ENCODE peak calls at places on chromosomes 12 and 14, in nine cellular contexts. One of them, this sample, is unnamed.

GRCh38 chr12:530871-531270 is 71.1 kb downstream of the B4GALNT3 start:
- DNase-seq in MM.1S: no peak
- DNase-seq in GM23338: no peak
- DNase-seq in PC-3: no peak
- DNase-seq in HCT116: no peak
- DNase-seq in SK-N-SH: no peak
- DNase-seq in neural progenitor cell: no peak
- DNase-seq in GM23248: no peak
- DNase-seq in hepatocyte: no peak
- DNase-seq in this sample: no peak

GRCh38 chr14:95348395-95349080 is 28.8 kb upstream of the CLMN start:
- DNase-seq in MM.1S: no peak
- DNase-seq in GM23338: peak
- DNase-seq in PC-3: no peak
- DNase-seq in HCT116: no peak
- DNase-seq in SK-N-SH: no peak
- DNase-seq in neural progenitor cell: peak
- DNase-seq in GM23248: no peak
- DNase-seq in hepatocyte: no peak
- DNase-seq in this sample: no peak

GRCh38 chr12:57803317-57803893 is 15.1 kb downstream of the AVIL start:
- DNase-seq in MM.1S: peak
- DNase-seq in GM23338: peak
- DNase-seq in PC-3: peak
- DNase-seq in HCT116: peak
- DNase-seq in SK-N-SH: peak
- DNase-seq in neural progenitor cell: peak
- DNase-seq in GM23248: peak
- DNase-seq in hepatocyte: peak
- DNase-seq in this sample: peak

GRCh38 chr12:25557830-25558436 is 4.8 kb upstream of the LMNTD1 start:
- DNase-seq in MM.1S: peak
- DNase-seq in GM23338: peak
- DNase-seq in PC-3: peak
- DNase-seq in HCT116: peak
- DNase-seq in SK-N-SH: peak
- DNase-seq in neural progenitor cell: peak
- DNase-seq in GM23248: peak
- DNase-seq in hepatocyte: peak
- DNase-seq in this sample: peak

GRCh38 chr12:41709463-41710285 is 435.0 kb downstream of the GXYLT1 start:
- DNase-seq in MM.1S: peak
- DNase-seq in GM23338: peak
- DNase-seq in PC-3: no peak
- DNase-seq in HCT116: no peak
- DNase-seq in SK-N-SH: no peak
- DNase-seq in neural progenitor cell: no peak
- DNase-seq in GM23248: peak
- DNase-seq in hepatocyte: peak
- DNase-seq in this sample: no peak

GRCh38 chr12:49644620-49644994 is 21.2 kb downstream of the PRPF40B start:
- DNase-seq in MM.1S: peak
- DNase-seq in GM23338: peak
- DNase-seq in PC-3: peak
- DNase-seq in HCT116: peak
- DNase-seq in SK-N-SH: peak
- DNase-seq in neural progenitor cell: peak
- DNase-seq in GM23248: peak
- DNase-seq in hepatocyte: peak
- DNase-seq in this sample: peak

GRCh38 chr14:97329701-97330100 is 532.5 kb downstream of the VRK1 start:
- DNase-seq in MM.1S: no peak
- DNase-seq in GM23338: no peak
- DNase-seq in PC-3: no peak
- DNase-seq in HCT116: no peak
- DNase-seq in SK-N-SH: no peak
- DNase-seq in neural progenitor cell: peak
- DNase-seq in GM23248: no peak
- DNase-seq in hepatocyte: no peak
- DNase-seq in this sample: no peak

GRCh38 chr14:106586098-106586704 is 1059.8 kb downstream of the TMEM121 start:
- DNase-seq in MM.1S: peak
- DNase-seq in GM23338: peak
- DNase-seq in PC-3: no peak
- DNase-seq in HCT116: no peak
- DNase-seq in SK-N-SH: peak
- DNase-seq in neural progenitor cell: no peak
- DNase-seq in GM23248: no peak
- DNase-seq in hepatocyte: no peak
- DNase-seq in this sample: peak

GRCh38 chr14:100775351-100775830 is 48.7 kb downstream of the DLK1 start:
- DNase-seq in MM.1S: no peak
- DNase-seq in GM23338: no peak
- DNase-seq in PC-3: no peak
- DNase-seq in HCT116: no peak
- DNase-seq in SK-N-SH: no peak
- DNase-seq in neural progenitor cell: no peak
- DNase-seq in GM23248: no peak
- DNase-seq in hepatocyte: no peak
- DNase-seq in this sample: no peak

GRCh38 chr14:61298834-61299233 is 17.7 kb upstream of the TMEM30B start:
- DNase-seq in MM.1S: no peak
- DNase-seq in GM23338: no peak
- DNase-seq in PC-3: no peak
- DNase-seq in HCT116: no peak
- DNase-seq in SK-N-SH: no peak
- DNase-seq in neural progenitor cell: no peak
- DNase-seq in GM23248: no peak
- DNase-seq in hepatocyte: no peak
- DNase-seq in this sample: no peak

GRCh38 chr12:70964867-70965469 is 44.4 kb upstream of the PTPRR start:
- DNase-seq in MM.1S: no peak
- DNase-seq in GM23338: no peak
- DNase-seq in PC-3: no peak
- DNase-seq in HCT116: no peak
- DNase-seq in SK-N-SH: no peak
- DNase-seq in neural progenitor cell: no peak
- DNase-seq in GM23248: no peak
- DNase-seq in hepatocyte: no peak
- DNase-seq in this sample: no peak

DNA sequence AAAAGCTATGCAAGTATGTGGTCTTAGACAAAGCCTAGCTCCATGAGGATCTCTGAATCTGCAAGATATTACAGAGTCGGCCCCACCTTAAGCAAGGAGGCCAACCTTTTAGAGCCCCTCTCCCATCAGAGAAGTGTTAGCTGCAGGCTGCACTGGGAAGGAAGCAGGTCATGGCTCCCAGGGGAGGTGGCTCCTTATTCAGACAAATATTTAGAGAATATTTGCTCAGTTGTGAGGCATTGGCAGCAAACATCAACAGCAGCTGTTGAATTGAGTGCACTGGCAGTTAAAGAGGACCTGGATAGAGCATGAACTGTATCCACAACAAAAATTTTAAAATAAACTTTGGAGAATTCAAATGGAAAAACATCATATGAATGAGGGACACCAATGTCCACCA is 44.7 kb downstream of the FSCB start:
- DNase-seq in MM.1S: no peak
- DNase-seq in GM23338: no peak
- DNase-seq in PC-3: no peak
- DNase-seq in HCT116: no peak
- DNase-seq in SK-N-SH: no peak
- DNase-seq in neural progenitor cell: no peak
- DNase-seq in GM23248: no peak
- DNase-seq in hepatocyte: no peak
- DNase-seq in this sample: no peak
- TF ChIP-seq EZH2phosphoT487 in MM.1S: no peak
- TF ChIP-seq EZH2phosphoT487 in GM23338: no peak
- TF ChIP-seq EZH2phosphoT487 in PC-3: no peak
- TF ChIP-seq EZH2phosphoT487 in HCT116: no peak
- TF ChIP-seq EZH2phosphoT487 in SK-N-SH: no peak
- TF ChIP-seq EZH2phosphoT487 in neural progenitor cell: no peak
- TF ChIP-seq EZH2phosphoT487 in GM23248: no peak
- TF ChIP-seq EZH2phosphoT487 in hepatocyte: no peak
- TF ChIP-seq EZH2phosphoT487 in this sample: no peak

GRCh38 chr14:33573296-33573695 is 377.6 kb downstream of the EGLN3 start:
- DNase-seq in MM.1S: no peak
- DNase-seq in GM23338: no peak
- DNase-seq in PC-3: no peak
- DNase-seq in HCT116: no peak
- DNase-seq in SK-N-SH: no peak
- DNase-seq in neural progenitor cell: no peak
- DNase-seq in GM23248: no peak
- DNase-seq in hepatocyte: no peak
- DNase-seq in this sample: no peak

GRCh38 chr14:33568935-33569579 is 381.8 kb downstream of the EGLN3 start:
- DNase-seq in MM.1S: no peak
- DNase-seq in GM23338: no peak
- DNase-seq in PC-3: peak
- DNase-seq in HCT116: no peak
- DNase-seq in SK-N-SH: no peak
- DNase-seq in neural progenitor cell: no peak
- DNase-seq in GM23248: peak
- DNase-seq in hepatocyte: no peak
- DNase-seq in this sample: no peak

GRCh38 chr14:33567736-33568124 is 383.1 kb downstream of the EGLN3 start:
- DNase-seq in MM.1S: no peak
- DNase-seq in GM23338: no peak
- DNase-seq in PC-3: peak
- DNase-seq in HCT116: no peak
- DNase-seq in SK-N-SH: no peak
- DNase-seq in neural progenitor cell: no peak
- DNase-seq in GM23248: peak
- DNase-seq in hepatocyte: no peak
- DNase-seq in this sample: no peak

GRCh38 chr14:33569844-33570716 is 380.8 kb downstream of the EGLN3 start:
- DNase-seq in MM.1S: no peak
- DNase-seq in GM23338: no peak
- DNase-seq in PC-3: peak
- DNase-seq in HCT116: no peak
- DNase-seq in SK-N-SH: no peak
- DNase-seq in neural progenitor cell: no peak
- DNase-seq in GM23248: peak
- DNase-seq in hepatocyte: no peak
- DNase-seq in this sample: no peak

DNA sequence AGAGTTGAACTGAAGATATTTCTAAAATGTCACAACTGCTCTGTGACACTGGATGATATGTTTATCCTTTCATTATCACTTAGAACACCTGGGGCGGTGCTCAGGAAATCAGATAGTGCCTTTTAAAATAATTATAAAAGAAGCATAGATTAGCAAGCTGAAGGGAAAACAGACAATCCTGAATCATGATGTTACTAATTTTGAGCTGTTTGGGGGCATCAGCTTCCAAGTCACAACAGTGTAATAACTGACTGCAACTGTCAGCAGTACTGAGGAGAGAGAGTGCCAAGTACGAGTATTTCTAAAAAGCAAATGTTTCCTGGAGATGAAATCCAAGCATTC is 380.2 kb downstream of the EGLN3 start:
- DNase-seq in MM.1S: no peak
- DNase-seq in GM23338: no peak
- DNase-seq in PC-3: no peak
- DNase-seq in HCT116: no peak
- DNase-seq in SK-N-SH: no peak
- DNase-seq in neural progenitor cell: no peak
- DNase-seq in GM23248: peak
- DNase-seq in hepatocyte: no peak
- DNase-seq in this sample: no peak
- TF ChIP-seq EZH2phosphoT487 in MM.1S: no peak
- TF ChIP-seq EZH2phosphoT487 in GM23338: no peak
- TF ChIP-seq EZH2phosphoT487 in PC-3: no peak
- TF ChIP-seq EZH2phosphoT487 in HCT116: no peak
- TF ChIP-seq EZH2phosphoT487 in SK-N-SH: no peak
- TF ChIP-seq EZH2phosphoT487 in neural progenitor cell: no peak
- TF ChIP-seq EZH2phosphoT487 in GM23248: no peak
- TF ChIP-seq EZH2phosphoT487 in hepatocyte: no peak
- TF ChIP-seq EZH2phosphoT487 in this sample: no peak

GRCh38 chr12:106759526-106760183 is 14.8 kb upstream of the RIC8B start:
- DNase-seq in MM.1S: peak
- DNase-seq in GM23338: no peak
- DNase-seq in PC-3: no peak
- DNase-seq in HCT116: no peak
- DNase-seq in SK-N-SH: no peak
- DNase-seq in neural progenitor cell: no peak
- DNase-seq in GM23248: peak
- DNase-seq in hepatocyte: no peak
- DNase-seq in this sample: no peak

GRCh38 chr12:106757623-106758348 is 16.7 kb upstream of the RIC8B start:
- DNase-seq in MM.1S: no peak
- DNase-seq in GM23338: no peak
- DNase-seq in PC-3: no peak
- DNase-seq in HCT116: no peak
- DNase-seq in SK-N-SH: no peak
- DNase-seq in neural progenitor cell: no peak
- DNase-seq in GM23248: no peak
- DNase-seq in hepatocyte: no peak
- DNase-seq in this sample: peak

GRCh38 chr12:106758349-106758951 is 16.0 kb upstream of the RIC8B start:
- DNase-seq in MM.1S: no peak
- DNase-seq in GM23338: no peak
- DNase-seq in PC-3: no peak
- DNase-seq in HCT116: no peak
- DNase-seq in SK-N-SH: no peak
- DNase-seq in neural progenitor cell: no peak
- DNase-seq in GM23248: no peak
- DNase-seq in hepatocyte: no peak
- DNase-seq in this sample: no peak

GRCh38 chr12:106764738-106765137 is 9.7 kb upstream of the RIC8B start:
- DNase-seq in MM.1S: no peak
- DNase-seq in GM23338: no peak
- DNase-seq in PC-3: no peak
- DNase-seq in HCT116: no peak
- DNase-seq in SK-N-SH: no peak
- DNase-seq in neural progenitor cell: no peak
- DNase-seq in GM23248: peak
- DNase-seq in hepatocyte: no peak
- DNase-seq in this sample: no peak

DNA sequence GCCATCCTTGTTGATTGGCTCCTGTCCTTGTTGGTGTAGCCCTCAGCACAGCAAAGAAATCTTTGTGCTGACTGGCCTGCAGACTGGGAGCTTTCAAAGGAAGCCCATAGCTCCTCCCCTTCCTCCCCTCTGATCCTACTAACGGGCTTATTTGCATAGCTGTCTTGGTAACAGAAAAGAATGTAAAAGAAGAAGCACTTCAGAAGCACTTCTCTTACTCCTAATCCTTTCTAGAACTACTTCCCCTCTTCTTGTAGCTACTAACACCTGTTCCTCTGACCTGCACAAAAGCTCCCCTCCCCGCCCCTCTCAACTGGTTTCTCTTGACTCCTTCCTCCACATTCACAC is 14.3 kb upstream of the RIC8B start:
- DNase-seq in MM.1S: peak
- DNase-seq in GM23338: peak
- DNase-seq in PC-3: no peak
- DNase-seq in HCT116: no peak
- DNase-seq in SK-N-SH: no peak
- DNase-seq in neural progenitor cell: peak
- DNase-seq in GM23248: no peak
- DNase-seq in hepatocyte: no peak
- DNase-seq in this sample: peak
- TF ChIP-seq EZH2phosphoT487 in MM.1S: no peak
- TF ChIP-seq EZH2phosphoT487 in GM23338: no peak
- TF ChIP-seq EZH2phosphoT487 in PC-3: no peak
- TF ChIP-seq EZH2phosphoT487 in HCT116: no peak
- TF ChIP-seq EZH2phosphoT487 in SK-N-SH: no peak
- TF ChIP-seq EZH2phosphoT487 in neural progenitor cell: no peak
- TF ChIP-seq EZH2phosphoT487 in GM23248: no peak
- TF ChIP-seq EZH2phosphoT487 in hepatocyte: no peak
- TF ChIP-seq EZH2phosphoT487 in this sample: no peak

GRCh38 chr14:71119075-71119474 is 211.8 kb downstream of the PCNX1 start:
- DNase-seq in MM.1S: no peak
- DNase-seq in GM23338: no peak
- DNase-seq in PC-3: peak
- DNase-seq in HCT116: no peak
- DNase-seq in SK-N-SH: no peak
- DNase-seq in neural progenitor cell: no peak
- DNase-seq in GM23248: peak
- DNase-seq in hepatocyte: no peak
- DNase-seq in this sample: no peak
- TF ChIP-seq EZH2phosphoT487 in MM.1S: no peak
- TF ChIP-seq EZH2phosphoT487 in GM23338: no peak
- TF ChIP-seq EZH2phosphoT487 in PC-3: no peak
- TF ChIP-seq EZH2phosphoT487 in HCT116: no peak
- TF ChIP-seq EZH2phosphoT487 in SK-N-SH: no peak
- TF ChIP-seq EZH2phosphoT487 in neural progenitor cell: no peak
- TF ChIP-seq EZH2phosphoT487 in GM23248: no peak
- TF ChIP-seq EZH2phosphoT487 in hepatocyte: no peak
- TF ChIP-seq EZH2phosphoT487 in this sample: no peak

This sample was measured in OCI-LY7.